ENCODE peak calls at places on chromosomes 12 and 14, in nine cellular contexts. H is esophagus muscularis mucosa, X is ovary, O is sigmoid colon, P is tibial nerve, Q is K562, Z is A549, F is stomach, V is HepG2. D is an unnamed sample. For H3K4me1, the result is how much of the 10 kb centered on the place peaks cover.

GRCh38 chr12:100491104-100491503 is 17.4 kb downstream of the NR1H4 start:
- DNase-seq in H (no peak), V (no peak), X (no peak), Q (no peak), F (no peak), Z (no peak), O (no peak), P (no peak), D (peak)

GRCh38 chr14:65961004-65961403 is 525.2 kb upstream of the CCDC196 start:
- DNase-seq in V (no peak), F (peak), Q (peak), X (no peak), O (no peak), P (no peak), H (no peak), Z (peak), D (peak)

GRCh38 chr14:97687944-97688625 is 890.9 kb downstream of the VRK1 start:
- DNase-seq in X (no peak), V (no peak), H (no peak), Z (no peak), F (no peak), O (no peak), P (no peak), Q (no peak), D (no peak)

GRCh38 chr12:113039911-113040425 is 16.6 kb upstream of the DTX1 start:
- DNase-seq in X (no peak), Q (no peak), V (no peak), Z (no peak), F (no peak), P (no peak), O (no peak), H (no peak), D (no peak)

GRCh38 chr14:100392266-100392850 is 69.2 kb downstream of the SLC25A47 start:
- DNase-seq in Z (no peak), H (no peak), F (no peak), O (no peak), Q (no peak), X (no peak), P (no peak), V (no peak), D (no peak)

GRCh38 chr12:77841467-77842054 is 10.9 kb downstream of the NAV3 start:
- DNase-seq in O (no peak), Q (no peak), Z (no peak), F (peak), H (no peak), V (no peak), P (no peak), X (no peak), D (no peak)

GRCh38 chr12:65868133-65868705 is 43.9 kb downstream of the HMGA2 start:
- DNase-seq in Z (no peak), Q (no peak), H (no peak), F (no peak), V (no peak), X (no peak), O (no peak), P (no peak), D (no peak)

GRCh38 chr12:46372131-46372851 is at the start of gene SLC38A2:
- DNase-seq in V (peak), F (peak), H (peak), X (peak), Q (peak), O (peak), P (no peak), Z (peak), D (peak)

GRCh38 chr14:91068642-91069041 is 8.2 kb upstream of the RPS6KA5 start:
- DNase-seq in F (no peak), V (no peak), O (no peak), X (no peak), H (no peak), Z (no peak), P (no peak), Q (no peak), D (no peak)

GRCh38 chr12:93202688-93203087 is 175.0 kb upstream of the NUDT4 start:
- DNase-seq in Z (no peak), P (no peak), Q (no peak), O (no peak), V (no peak), H (no peak), F (no peak), X (no peak), D (no peak)

GRCh38 chr12:94405378-94406116 is 54.1 kb downstream of the CEP83 start:
- DNase-seq in P (no peak), Z (no peak), F (no peak), V (no peak), Q (no peak), X (no peak), O (no peak), H (no peak), D (no peak)

GRCh38 chr14:59085207-59085739 is 103.2 kb upstream of the DAAM1 start:
- DNase-seq in P (no peak), H (no peak), Q (no peak), F (no peak), X (no peak), O (no peak), V (no peak), Z (no peak), D (no peak)

GRCh38 chr14:100528962-100529560 is 58.2 kb downstream of the BEGAIN start:
- DNase-seq in O (peak), Z (no peak), V (no peak), F (peak), Q (no peak), P (no peak), H (peak), X (no peak), D (no peak)

GRCh38 chr14:61839452-61839851 is 77.2 kb downstream of the SNAPC1 start:
- DNase-seq in H (no peak), Q (no peak), O (no peak), V (no peak), Z (no peak), X (no peak), P (no peak), F (no peak), D (no peak)

GRCh38 chr14:36556811-36557433 is 25.5 kb downstream of the NKX2-8 start:
- DNase-seq in X (no peak), Z (peak), Q (peak), V (peak), P (peak), F (no peak), O (no peak), H (no peak), D (no peak)

GRCh38 chr14:103949386-103949785 is 7.1 kb upstream of the RD3L start:
- DNase-seq in Q (no peak), X (no peak), F (no peak), H (no peak), O (no peak), V (no peak), P (no peak), Z (no peak), D (no peak)

GRCh38 chr14:36805116-36805515 is 143.5 kb downstream of the PAX9 start:
- DNase-seq in X (no peak), H (no peak), Q (no peak), V (no peak), Z (no peak), F (no peak), P (no peak), O (no peak), D (no peak)

GRCh38 chr14:73786942-73787759 is 64.5 kb upstream of the PTGR2 start:
- DNase-seq in Q (peak), V (no peak), F (peak), H (no peak), X (peak), O (peak), Z (no peak), P (no peak), D (peak)

GRCh38 chr14:75831455-75831854 is 150.3 kb downstream of the TGFB3 start:
- DNase-seq in H (no peak), O (peak), Z (no peak), Q (peak), F (peak), V (peak), P (peak), X (peak), D (peak)
- TF ChIP-seq EP300 in H (no peak), O (no peak), Z (no peak), Q (no peak), F (no peak), V (no peak), P (no peak), X (no peak), D (no peak)

DNA sequence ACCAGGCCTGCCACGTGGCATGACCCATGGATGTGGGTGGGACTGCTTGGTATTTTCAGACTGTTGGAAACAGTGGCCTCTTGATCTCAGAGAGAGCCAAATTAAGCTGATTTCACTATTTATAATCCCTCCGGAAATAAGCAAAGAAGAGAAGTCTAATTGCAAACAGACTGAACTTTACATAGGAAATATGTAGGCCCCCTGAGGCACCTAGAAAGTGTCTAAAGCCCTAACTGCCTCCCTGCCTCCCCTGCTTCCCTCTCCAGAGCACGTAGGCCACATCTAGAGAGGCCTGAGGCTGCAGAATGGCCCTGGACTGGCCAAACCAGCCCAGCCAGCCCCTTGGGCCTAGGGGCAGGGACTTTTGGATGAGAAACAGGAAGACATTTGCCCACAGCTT is 123.8 kb downstream of the ZFP36L1 start:
- DNase-seq in X (peak), Q (no peak), Z (no peak), P (no peak), F (no peak), H (no peak), V (no peak), O (peak), D (no peak)
- H3K4me1 ChIP-seq in X (under half), Q (under half), Z (under half), P (half or more), F (half or more), H (half or more), V (under half), O (half or more), D (under half)

GRCh38 chr12:87599459-87599858 is 429.7 kb downstream of the C12orf50 start:
- DNase-seq in X (no peak), Q (no peak), P (no peak), F (no peak), O (no peak), V (no peak), Z (no peak), H (no peak), D (no peak)

GRCh38 chr12:87603727-87604126 is 425.5 kb downstream of the C12orf50 start:
- DNase-seq in X (no peak), Q (no peak), H (no peak), P (no peak), F (no peak), O (no peak), V (no peak), Z (no peak), D (no peak)
- TF ChIP-seq EP300 in X (no peak), Q (no peak), H (no peak), P (no peak), F (no peak), O (no peak), V (no peak), Z (no peak), D (no peak)

GRCh38 chr12:53199700-53200099 is 7.4 kb downstream of the ITGB7 start:
- DNase-seq in O (no peak), H (no peak), Z (no peak), V (no peak), F (no peak), X (no peak), Q (no peak), P (no peak), D (no peak)

GRCh38 chr12:53200458-53201169 is 6.4 kb downstream of the ITGB7 start:
- DNase-seq in V (no peak), Z (no peak), Q (no peak), F (no peak), P (no peak), O (peak), H (no peak), X (no peak), D (no peak)

GRCh38 chr12:53201639-53202038 is 5.4 kb downstream of the ITGB7 start:
- DNase-seq in P (no peak), H (no peak), X (no peak), O (no peak), Q (no peak), F (no peak), Z (no peak), V (no peak), D (no peak)

GRCh38 chr12:53200107-53200457 is 7.0 kb downstream of the ITGB7 start:
- DNase-seq in Z (no peak), F (no peak), O (no peak), H (no peak), P (no peak), Q (no peak), X (no peak), V (no peak), D (no peak)

GRCh38 chr12:53201170-53201541 is 5.9 kb downstream of the ITGB7 start:
- DNase-seq in P (no peak), Z (no peak), Q (no peak), X (no peak), H (no peak), V (no peak), O (no peak), F (no peak), D (no peak)
- H3K4me1 ChIP-seq in P (under half), Z (under half), Q (under half), X (under half), H (under half), V (under half), O (under half), F (under half), D (under half)

GRCh38 chr12:54369597-54370217 is 5.4 kb upstream of the GPR84 start:
- DNase-seq in V (no peak), O (no peak), P (no peak), X (peak), Q (peak), H (no peak), Z (no peak), F (no peak), D (no peak)
- TF ChIP-seq EP300 in V (no peak), O (no peak), P (no peak), X (no peak), Q (no peak), H (no peak), Z (no peak), F (no peak), D (no peak)

GRCh38 chr14:20458031-20458789 is 3.0 kb downstream of the PIP4P1 start:
- DNase-seq in H (no peak), F (no peak), O (no peak), X (no peak), V (no peak), P (no peak), Q (no peak), Z (no peak), D (no peak)

GRCh38 chr14:20454359-20454644 is 310 bp downstream of the OSGEP start:
- DNase-seq in F (peak), H (peak), P (no peak), O (no peak), X (no peak), V (no peak), Q (no peak), Z (peak), D (peak)

GRCh38 chr14:20454645-20455354 is at the start of the genes APEX1 and OSGEP:
- DNase-seq in V (peak), F (peak), Z (peak), Q (peak), X (peak), P (peak), O (peak), H (peak), D (peak)

GRCh38 chr14:20456971-20457370 is 1.9 kb downstream of the APEX1 start:
- DNase-seq in O (no peak), Z (no peak), Q (no peak), X (no peak), H (no peak), P (no peak), F (no peak), V (no peak), D (no peak)

GRCh38 chr14:20455355-20456300 is 602 bp downstream of the APEX1 start:
- DNase-seq in V (no peak), P (peak), F (peak), Z (peak), Q (peak), H (no peak), X (no peak), O (peak), D (no peak)
- H3K4me1 ChIP-seq in V (under half), P (under half), F (under half), Z (under half), Q (under half), H (half or more), X (under half), O (under half), D (under half)

GRCh38 chr14:68308695-68309094 is 484.2 kb downstream of the ZFP36L1 start:
- DNase-seq in V (no peak), F (no peak), Q (no peak), H (no peak), O (no peak), P (no peak), Z (no peak), X (no peak), D (no peak)
- TF ChIP-seq EP300 in V (no peak), F (no peak), Q (no peak), H (no peak), O (no peak), P (peak), Z (no peak), X (no peak), D (no peak)

GRCh38 chr12:51667269-51667668 is 76.2 kb downstream of the SCN8A start:
- DNase-seq in O (no peak), Q (no peak), P (no peak), F (no peak), V (no peak), X (no peak), H (no peak), Z (no peak), D (no peak)
- H3K4me1 ChIP-seq in O (under half), Q (under half), P (under half), F (under half), V (under half), X (under half), H (under half), Z (under half), D (under half)

GRCh38 chr12:80321653-80322052 is 122.4 kb upstream of the PTPRQ start:
- DNase-seq in O (no peak), V (peak), H (no peak), F (no peak), Z (no peak), P (no peak), Q (no peak), X (no peak), D (no peak)
- TF ChIP-seq EP300 in O (no peak), V (no peak), H (no peak), F (no peak), Z (no peak), P (no peak), Q (no peak), X (no peak), D (no peak)

D was measured in transverse colon.